ENCODE peak calls at places on chromosomes 13 and 19, in five cellular contexts. One of them, this sample, is unnamed.
A peak's percentile ranks its signal among the peaks of the same experiment; 100 is the strongest.

GRCh38 chr13:110197041-110197440 is 109.9 kb downstream of the COL4A1 start:
- DNase-seq in cardiac fibroblast: peak; percentile 42
- DNase-seq in prostate gland: no peak
- DNase-seq in PC-9: no peak
- DNase-seq in brain microvascular endothelial cell: no peak
- DNase-seq in this sample: peak; percentile 25

GRCh38 chr19:41339936-41340335 is 13.8 kb downstream of the TGFB1 start:
- DNase-seq in cardiac fibroblast: peak; percentile 50
- DNase-seq in prostate gland: no peak
- DNase-seq in PC-9: no peak
- DNase-seq in brain microvascular endothelial cell: no peak
- DNase-seq in this sample: peak; percentile 56

GRCh38 chr13:44578064-44578394 is 1.9 kb upstream of the TSC22D1 start:
- DNase-seq in cardiac fibroblast: no peak
- DNase-seq in prostate gland: no peak
- DNase-seq in PC-9: no peak
- DNase-seq in brain microvascular endothelial cell: no peak
- DNase-seq in this sample: no peak

GRCh38 chr13:78160793-78161192 is 242.2 kb upstream of the EDNRB start:
- DNase-seq in cardiac fibroblast: peak; percentile 17
- DNase-seq in prostate gland: no peak
- DNase-seq in PC-9: no peak
- DNase-seq in brain microvascular endothelial cell: no peak
- DNase-seq in this sample: peak; percentile 32

GRCh38 chr13:108176685-108177274 is 38.6 kb downstream of the LIG4 start:
- DNase-seq in cardiac fibroblast: peak; percentile 25
- DNase-seq in prostate gland: no peak
- DNase-seq in PC-9: peak; percentile 30
- DNase-seq in brain microvascular endothelial cell: peak; percentile 49
- DNase-seq in this sample: peak; percentile 38

GRCh38 chr19:6590458-6591319 is at the start of gene CD70:
- DNase-seq in cardiac fibroblast: no peak
- DNase-seq in prostate gland: no peak
- DNase-seq in PC-9: no peak
- DNase-seq in brain microvascular endothelial cell: no peak
- DNase-seq in this sample: no peak

GRCh38 chr13:36251528-36251927 is 37.2 kb upstream of the SOHLH2 start:
- DNase-seq in cardiac fibroblast: no peak
- DNase-seq in prostate gland: no peak
- DNase-seq in PC-9: no peak
- DNase-seq in brain microvascular endothelial cell: no peak
- DNase-seq in this sample: peak; percentile 21

GRCh38 chr19:18174983-18175382 is 1.4 kb downstream of the IFI30 start:
- DNase-seq in cardiac fibroblast: no peak
- DNase-seq in prostate gland: no peak
- DNase-seq in PC-9: no peak
- DNase-seq in brain microvascular endothelial cell: no peak
- DNase-seq in this sample: no peak

GRCh38 chr19:51417107-51417806 is at the start of gene SIGLEC10:
- DNase-seq in cardiac fibroblast: no peak
- DNase-seq in prostate gland: no peak
- DNase-seq in PC-9: no peak
- DNase-seq in brain microvascular endothelial cell: no peak
- DNase-seq in this sample: no peak

GRCh38 chr13:22801402-22802003 is 379.3 kb upstream of the SGCG start:
- DNase-seq in cardiac fibroblast: peak; percentile 15
- DNase-seq in prostate gland: no peak
- DNase-seq in PC-9: no peak
- DNase-seq in brain microvascular endothelial cell: no peak
- DNase-seq in this sample: peak; percentile 20

GRCh38 chr19:23440791-23441190 is 45.5 kb upstream of the ZNF91 start:
- DNase-seq in cardiac fibroblast: no peak
- DNase-seq in prostate gland: no peak
- DNase-seq in PC-9: peak; percentile 13
- DNase-seq in brain microvascular endothelial cell: no peak
- DNase-seq in this sample: no peak

GRCh38 chr19:40089462-40089861 is 1.3 kb downstream of the ZNF780A start:
- DNase-seq in cardiac fibroblast: peak; percentile 69
- DNase-seq in prostate gland: no peak
- DNase-seq in PC-9: no peak
- DNase-seq in brain microvascular endothelial cell: peak; percentile 6
- DNase-seq in this sample: peak; percentile 52

GRCh38 chr13:41389580-41389979 is 67.8 kb upstream of the RGCC start:
- DNase-seq in cardiac fibroblast: no peak
- DNase-seq in prostate gland: no peak
- DNase-seq in PC-9: no peak
- DNase-seq in brain microvascular endothelial cell: no peak
- DNase-seq in this sample: peak; percentile 7

GRCh38 chr19:17095141-17095919 is 19.8 kb downstream of the MYO9B start:
- DNase-seq in cardiac fibroblast: peak; percentile 95
- DNase-seq in prostate gland: no peak
- DNase-seq in PC-9: no peak
- DNase-seq in brain microvascular endothelial cell: peak; percentile 77
- DNase-seq in this sample: peak; percentile 98

GRCh38 chr19:34459614-34460013 is 21.9 kb upstream of the WTIP start:
- DNase-seq in cardiac fibroblast: no peak
- DNase-seq in prostate gland: peak; percentile 38
- DNase-seq in PC-9: peak; percentile 51
- DNase-seq in brain microvascular endothelial cell: no peak
- DNase-seq in this sample: no peak

GRCh38 chr13:32031815-32032345 is 306 bp downstream of the FRY start:
- DNase-seq in cardiac fibroblast: no peak
- DNase-seq in prostate gland: no peak
- DNase-seq in PC-9: no peak
- DNase-seq in brain microvascular endothelial cell: no peak
- DNase-seq in this sample: no peak

GRCh38 chr19:7867092-7867844 is 6.9 kb downstream of the PRR36 start:
- DNase-seq in cardiac fibroblast: no peak
- DNase-seq in prostate gland: no peak
- DNase-seq in PC-9: no peak
- DNase-seq in brain microvascular endothelial cell: no peak
- DNase-seq in this sample: no peak

GRCh38 chr13:43478178-43478577 is 308.6 kb downstream of the ENOX1 start:
- DNase-seq in cardiac fibroblast: no peak
- DNase-seq in prostate gland: no peak
- DNase-seq in PC-9: no peak
- DNase-seq in brain microvascular endothelial cell: no peak
- DNase-seq in this sample: no peak

GRCh38 chr13:91375119-91375729 is 23.2 kb upstream of the GPC5 start:
- DNase-seq in cardiac fibroblast: peak; percentile 37
- DNase-seq in prostate gland: no peak
- DNase-seq in PC-9: no peak
- DNase-seq in brain microvascular endothelial cell: no peak
- DNase-seq in this sample: peak; percentile 36

GRCh38 chr13:74061939-74062595 is 72.1 kb downstream of the KLF12 start:
- DNase-seq in cardiac fibroblast: peak; percentile 77
- DNase-seq in prostate gland: no peak
- DNase-seq in PC-9: no peak
- DNase-seq in brain microvascular endothelial cell: peak; percentile 71
- DNase-seq in this sample: peak; percentile 66

GRCh38 chr19:31992750-31993149 is 352.7 kb upstream of the ZNF507 start:
- DNase-seq in cardiac fibroblast: no peak
- DNase-seq in prostate gland: no peak
- DNase-seq in PC-9: no peak
- DNase-seq in brain microvascular endothelial cell: no peak
- DNase-seq in this sample: no peak

GRCh38 chr19:8639821-8640401 is 9.5 kb downstream of the NFILZ start:
- DNase-seq in cardiac fibroblast: no peak
- DNase-seq in prostate gland: no peak
- DNase-seq in PC-9: no peak
- DNase-seq in brain microvascular endothelial cell: no peak
- DNase-seq in this sample: peak; percentile 40

GRCh38 chr19:30447276-30447870 is 75.2 kb downstream of the ZNF536 start:
- DNase-seq in cardiac fibroblast: no peak
- DNase-seq in prostate gland: no peak
- DNase-seq in PC-9: no peak
- DNase-seq in brain microvascular endothelial cell: no peak
- DNase-seq in this sample: no peak

GRCh38 chr19:49854861-49855263 is 3.9 kb downstream of the PTOV1 start:
- DNase-seq in cardiac fibroblast: no peak
- DNase-seq in prostate gland: no peak
- DNase-seq in PC-9: no peak
- DNase-seq in brain microvascular endothelial cell: no peak
- DNase-seq in this sample: no peak

GRCh38 chr19:50467566-50467965 is 8.7 kb upstream of the EMC10 start:
- DNase-seq in cardiac fibroblast: no peak
- DNase-seq in prostate gland: no peak
- DNase-seq in PC-9: no peak
- DNase-seq in brain microvascular endothelial cell: no peak
- DNase-seq in this sample: no peak

GRCh38 chr19:52138614-52139290 is 986 bp downstream of the ZNF616 start:
- DNase-seq in cardiac fibroblast: peak; percentile 16
- DNase-seq in prostate gland: peak; percentile 48
- DNase-seq in PC-9: peak; percentile 15
- DNase-seq in brain microvascular endothelial cell: peak; percentile 12
- DNase-seq in this sample: peak; percentile 12

GRCh38 chr19:55173186-55173716 is 6.8 kb upstream of the DNAAF3 start:
- DNase-seq in cardiac fibroblast: no peak
- DNase-seq in prostate gland: no peak
- DNase-seq in PC-9: no peak
- DNase-seq in brain microvascular endothelial cell: no peak
- DNase-seq in this sample: no peak

GRCh38 chr13:113947321-113948033 is 26.4 kb downstream of the C13orf46 start:
- DNase-seq in cardiac fibroblast: peak; percentile 71
- DNase-seq in prostate gland: peak; percentile 65
- DNase-seq in PC-9: peak; percentile 45
- DNase-seq in brain microvascular endothelial cell: peak; percentile 40
- DNase-seq in this sample: peak; percentile 61

DNA sequence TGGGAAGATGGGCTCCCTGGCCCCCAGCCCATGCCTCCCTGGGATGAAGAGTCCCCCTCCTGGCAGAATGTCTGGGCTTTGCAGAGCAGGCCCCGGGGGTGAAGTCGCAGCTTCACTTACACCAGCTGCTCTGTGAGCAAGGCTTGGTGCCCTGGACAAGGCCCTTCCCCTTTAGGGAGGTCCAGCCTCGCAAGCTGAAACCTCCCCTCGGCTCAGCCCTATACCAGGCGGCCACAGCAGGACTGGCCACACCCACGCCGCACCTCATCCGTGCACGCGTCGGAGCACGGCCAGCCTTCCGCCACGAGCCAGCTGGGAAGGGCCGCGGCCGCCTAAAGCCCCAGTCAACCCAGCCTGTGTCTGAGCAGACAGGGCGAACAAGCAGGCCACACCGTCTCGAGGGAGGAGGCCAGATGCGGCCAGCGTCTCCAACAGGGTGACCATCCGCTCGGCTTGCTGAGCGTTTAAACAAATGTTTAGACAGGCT is 83.2 kb upstream of the MCF2L start:
- DNase-seq in cardiac fibroblast: peak; percentile 91
- DNase-seq in prostate gland: peak; percentile 89
- DNase-seq in PC-9: no peak
- DNase-seq in brain microvascular endothelial cell: peak; percentile 76
- DNase-seq in this sample: peak; percentile 89
- H3K4me3 ChIP-seq in cardiac fibroblast: peak overlapping the region; percentile 27
- H3K4me3 ChIP-seq in prostate gland: peak overlapping the region; percentile 8
- H3K4me3 ChIP-seq in PC-9: no peak overlapping the region
- H3K4me3 ChIP-seq in brain microvascular endothelial cell: peak overlapping the region; percentile 41
- H3K4me3 ChIP-seq in this sample: peak overlapping the region; percentile 23

GRCh38 chr19:5271145-5271544 is 69.5 kb downstream of the PTPRS start:
- DNase-seq in cardiac fibroblast: no peak
- DNase-seq in prostate gland: no peak
- DNase-seq in PC-9: no peak
- DNase-seq in brain microvascular endothelial cell: no peak
- DNase-seq in this sample: peak; percentile 8
- TF ChIP-seq CTCF in cardiac fibroblast: peak; percentile 25
- TF ChIP-seq CTCF in prostate gland: no peak
- TF ChIP-seq CTCF in PC-9: no peak
- TF ChIP-seq CTCF in brain microvascular endothelial cell: peak; percentile 41
- TF ChIP-seq CTCF in this sample: peak; percentile 24

DNA sequence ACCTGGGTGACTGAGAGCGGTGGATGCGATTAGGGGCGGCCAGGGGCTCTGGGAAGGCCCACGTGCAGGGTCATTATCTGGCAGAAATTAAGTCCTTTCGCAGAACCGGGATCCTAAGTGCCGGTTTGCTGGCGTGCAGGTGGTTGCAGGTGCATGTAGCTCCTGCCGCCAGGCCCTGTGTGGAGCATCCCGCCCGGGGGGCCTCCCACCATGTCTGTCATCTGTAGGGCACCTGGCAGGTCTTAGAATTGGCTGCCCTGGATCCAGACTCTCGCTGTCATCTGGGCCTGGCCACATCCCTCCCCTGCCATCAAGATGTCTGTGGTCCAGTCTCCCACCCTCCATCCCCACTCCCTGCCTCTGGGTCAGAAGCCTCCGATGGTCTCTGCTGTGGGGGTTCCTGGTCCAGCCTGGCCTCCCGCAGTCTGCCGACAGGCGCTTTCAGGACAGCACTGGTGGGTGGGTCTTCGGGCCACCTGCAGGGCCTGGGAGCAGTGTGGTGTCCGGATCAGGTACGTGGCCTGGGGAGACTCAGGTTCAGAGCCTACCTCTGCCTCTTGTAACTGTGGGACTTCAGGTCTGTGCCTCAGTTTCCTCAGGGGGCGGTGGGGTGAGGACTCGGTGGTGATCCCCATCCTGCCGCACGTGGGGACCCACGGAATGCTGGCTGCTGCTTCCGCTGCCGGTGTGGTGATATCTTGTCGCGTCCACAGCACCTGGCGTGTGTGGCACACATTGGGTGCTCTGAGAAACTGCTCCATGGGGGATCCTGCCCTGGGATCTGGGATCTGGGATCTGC is 5.4 kb downstream of the GNA11 start:
- DNase-seq in cardiac fibroblast: no peak
- DNase-seq in prostate gland: no peak
- DNase-seq in PC-9: no peak
- DNase-seq in brain microvascular endothelial cell: no peak
- DNase-seq in this sample: no peak
- H3K4me3 ChIP-seq in cardiac fibroblast: no peak overlapping the region
- H3K4me3 ChIP-seq in prostate gland: no peak overlapping the region
- H3K4me3 ChIP-seq in PC-9: no peak overlapping the region
- H3K4me3 ChIP-seq in brain microvascular endothelial cell: no peak overlapping the region
- H3K4me3 ChIP-seq in this sample: no peak overlapping the region

GRCh38 chr13:57633141-57633949 is 1.8 kb downstream of the PCDH17 start:
- DNase-seq in cardiac fibroblast: no peak
- DNase-seq in prostate gland: no peak
- DNase-seq in PC-9: no peak
- DNase-seq in brain microvascular endothelial cell: no peak
- DNase-seq in this sample: peak; percentile 10
- TF ChIP-seq CTCF in cardiac fibroblast: peak; percentile 41
- TF ChIP-seq CTCF in prostate gland: no peak
- TF ChIP-seq CTCF in PC-9: no peak
- TF ChIP-seq CTCF in brain microvascular endothelial cell: peak; percentile 68
- TF ChIP-seq CTCF in this sample: peak; percentile 25

GRCh38 chr19:42524943-42525342 is 3.3 kb downstream of the CEACAM1 start:
- DNase-seq in cardiac fibroblast: no peak
- DNase-seq in prostate gland: no peak
- DNase-seq in PC-9: no peak
- DNase-seq in brain microvascular endothelial cell: no peak
- DNase-seq in this sample: no peak
- H3K4me3 ChIP-seq in cardiac fibroblast: no peak overlapping the region
- H3K4me3 ChIP-seq in prostate gland: no peak overlapping the region
- H3K4me3 ChIP-seq in PC-9: no peak overlapping the region
- H3K4me3 ChIP-seq in brain microvascular endothelial cell: no peak overlapping the region
- H3K4me3 ChIP-seq in this sample: no peak overlapping the region

This sample was measured in fibroblast of pulmonary artery.